ENCODE peak calls at places on chromosome 13, in seven cellular contexts. R is AG04450; M is CD4-positive, alpha-beta T cell; F is spleen; P is BJ; C is left ventricle myocardium inferior; D is AG09309. B is an unnamed sample.

GRCh38 chr13:99386911-99387788 is 80.0 kb upstream of the GPR183 start:
- DNase-seq in R (no peak), M (peak), F (peak), P (no peak), C (peak), D (no peak), B (peak)

GRCh38 chr13:65133094-65133493 is 2097.0 kb downstream of the PCDH9 start:
- DNase-seq in R (no peak), M (no peak), F (no peak), P (no peak), C (no peak), D (no peak), B (no peak)

GRCh38 chr13:105702441-105702840 is 833.0 kb downstream of the EFNB2 start:
- DNase-seq in R (no peak), M (no peak), F (no peak), P (no peak), C (no peak), D (no peak), B (no peak)

GRCh38 chr13:95136638-95137037 is 164.6 kb downstream of the ABCC4 start:
- DNase-seq in R (no peak), M (no peak), F (no peak), P (no peak), C (no peak), D (no peak), B (no peak)

GRCh38 chr13:24038405-24038804 is 122.1 kb upstream of the SPATA13 start:
- DNase-seq in R (no peak), M (no peak), F (no peak), P (no peak), C (no peak), D (no peak), B (no peak)

GRCh38 chr13:43232144-43232840 is 208.9 kb downstream of the DNAJC15 start:
- DNase-seq in R (no peak), M (no peak), F (no peak), P (no peak), C (no peak), D (no peak), B (no peak)

GRCh38 chr13:46315491-46316075 is 71.5 kb downstream of the RUBCNL start:
- DNase-seq in R (no peak), M (no peak), F (no peak), P (no peak), C (no peak), D (no peak), B (no peak)

GRCh38 chr13:36910545-36910944 is 9.5 kb downstream of the SMAD9 start:
- DNase-seq in R (no peak), M (no peak), F (no peak), P (no peak), C (no peak), D (no peak), B (no peak)

GRCh38 chr13:99044764-99045163 is 66.9 kb upstream of the DOCK9 start:
- DNase-seq in R (no peak), M (no peak), F (no peak), P (no peak), C (no peak), D (no peak), B (no peak)

GRCh38 chr13:46229251-46229650 is 17.5 kb downstream of the LRRC63 start:
- DNase-seq in R (no peak), M (no peak), F (no peak), P (no peak), C (no peak), D (no peak), B (no peak)

GRCh38 chr13:43782686-43783085 is 4.1 kb downstream of the ENOX1 start:
- DNase-seq in R (no peak), M (no peak), F (no peak), P (no peak), C (no peak), D (no peak), B (no peak)

GRCh38 chr13:44764334-44764733 is 188.2 kb upstream of the TSC22D1 start:
- DNase-seq in R (no peak), M (no peak), F (no peak), P (no peak), C (no peak), D (no peak), B (no peak)

GRCh38 chr13:99628442-99628841 is 127.2 kb downstream of the TM9SF2 start:
- DNase-seq in R (no peak), M (no peak), F (no peak), P (no peak), C (no peak), D (no peak), B (no peak)

GRCh38 chr13:49784886-49785570 is 7.5 kb downstream of the KPNA3 start:
- DNase-seq in R (no peak), M (no peak), F (no peak), P (no peak), C (no peak), D (no peak), B (no peak)

GRCh38 chr13:21344662-21345176 is 114.4 kb downstream of the ZDHHC20 start:
- DNase-seq in R (no peak), M (no peak), F (no peak), P (no peak), C (no peak), D (no peak), B (no peak)

GRCh38 chr13:80168089-80168850 is 172.7 kb downstream of the SPRY2 start:
- DNase-seq in R (no peak), M (no peak), F (no peak), P (peak), C (no peak), D (peak), B (no peak)

GRCh38 chr13:28794370-28794769 is 25.8 kb upstream of the MTUS2 start:
- DNase-seq in R (no peak), M (no peak), F (no peak), P (no peak), C (no peak), D (no peak), B (no peak)

GRCh38 chr13:83531022-83531421 is 351.3 kb downstream of the SLITRK1 start:
- DNase-seq in R (no peak), M (no peak), F (no peak), P (no peak), C (no peak), D (no peak), B (no peak)

GRCh38 chr13:23966691-23967615 is 69.7 kb upstream of the C1QTNF9B start:
- DNase-seq in R (no peak), M (no peak), F (no peak), P (no peak), C (no peak), D (no peak), B (no peak)

GRCh38 chr13:104650426-104650825 is 1584.2 kb upstream of the SLC10A2 start:
- DNase-seq in R (no peak), M (no peak), F (no peak), P (no peak), C (no peak), D (no peak), B (no peak)

GRCh38 chr13:51912091-51912490 is 50.3 kb downstream of the CCDC70 start:
- DNase-seq in R (no peak), M (no peak), F (no peak), P (no peak), C (no peak), D (no peak), B (no peak)
- TF ChIP-seq CTCF in R (no peak), M (no peak), F (no peak), P (no peak), C (peak), D (no peak), B (no peak)

DNA sequence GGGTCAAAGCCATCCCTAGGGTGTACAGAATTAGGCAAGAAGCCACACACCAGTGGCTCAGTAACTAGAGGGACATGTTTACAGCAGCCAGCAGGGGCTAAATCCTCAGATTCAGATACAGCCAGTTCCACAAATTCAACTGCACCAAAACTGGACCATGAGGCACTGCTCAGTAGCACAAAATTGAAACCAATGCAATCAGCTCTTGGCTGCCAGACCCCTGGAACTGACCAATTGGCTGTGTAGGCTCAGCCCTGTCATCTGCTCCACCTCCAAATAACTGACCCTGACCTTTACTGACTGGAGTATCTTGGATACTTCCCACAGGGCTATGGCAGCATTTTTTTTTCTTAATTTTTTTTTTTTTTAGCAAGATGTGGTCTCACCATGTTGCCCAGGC is 226.5 kb downstream of the FOXO1 start:
- DNase-seq in R (no peak), M (no peak), F (no peak), P (no peak), C (peak), D (no peak), B (no peak)
- TF ChIP-seq CTCF in R (no peak), M (no peak), F (no peak), P (no peak), C (no peak), D (no peak), B (no peak)

DNA sequence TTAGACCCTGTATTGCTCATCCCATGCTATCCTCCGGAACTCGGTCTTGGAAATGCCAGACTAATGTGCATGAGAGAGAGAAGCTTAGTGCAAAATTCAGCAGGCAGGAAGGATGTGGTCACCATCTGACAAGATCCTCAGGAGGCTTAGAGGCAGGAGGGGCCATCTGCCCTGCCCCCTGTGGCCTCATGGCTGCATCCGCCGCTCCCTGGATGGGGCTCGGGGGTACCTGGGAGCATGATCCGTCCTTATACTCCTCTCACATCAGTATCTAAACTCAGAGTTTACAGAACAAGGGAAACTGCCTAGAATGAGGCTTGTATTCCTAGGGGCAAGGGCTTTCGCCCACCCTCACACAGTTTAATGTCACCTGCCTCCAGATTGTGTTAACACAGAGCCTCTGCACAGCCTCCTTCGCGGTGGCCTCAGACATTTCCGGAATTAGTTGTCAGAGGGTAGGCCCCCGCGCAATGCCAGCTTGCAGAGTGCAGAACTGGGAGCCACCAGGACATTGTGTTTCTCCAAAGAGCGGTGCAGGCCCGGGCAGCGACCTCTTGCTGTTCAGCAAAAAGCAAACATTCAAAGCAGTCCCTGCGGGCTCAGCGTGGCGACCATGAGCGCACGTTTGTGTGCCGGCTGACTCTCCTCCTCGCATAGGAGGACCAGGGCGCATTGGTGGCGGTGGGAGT is 39.2 kb downstream of the GPR12 start:
- DNase-seq in R (no peak), M (no peak), F (peak), P (no peak), C (no peak), D (no peak), B (no peak)
- TF ChIP-seq CTCF in R (no peak), M (no peak), F (no peak), P (no peak), C (no peak), D (no peak), B (no peak)

GRCh38 chr13:31476753-31477152 is 262.6 kb upstream of the RXFP2 start:
- DNase-seq in R (no peak), M (no peak), F (no peak), P (no peak), C (no peak), D (no peak), B (no peak)
- TF ChIP-seq CTCF in R (no peak), M (no peak), F (no peak), P (peak), C (no peak), D (no peak), B (no peak)

GRCh38 chr13:97109841-97110492 is 112.2 kb upstream of the MBNL2 start:
- DNase-seq in R (no peak), M (peak), F (peak), P (peak), C (peak), D (peak), B (peak)

GRCh38 chr13:97109256-97109655 is 112.9 kb upstream of the MBNL2 start:
- DNase-seq in R (no peak), M (no peak), F (no peak), P (no peak), C (no peak), D (no peak), B (no peak)

GRCh38 chr13:97107815-97108534 is 113.7 kb upstream of the OXGR1 start:
- DNase-seq in R (no peak), M (no peak), F (no peak), P (no peak), C (no peak), D (no peak), B (no peak)

GRCh38 chr13:97108535-97108910 is 113.6 kb upstream of the MBNL2 start:
- DNase-seq in R (no peak), M (no peak), F (no peak), P (no peak), C (no peak), D (no peak), B (no peak)

GRCh38 chr13:97106323-97106722 is 112.0 kb upstream of the OXGR1 start:
- DNase-seq in R (no peak), M (no peak), F (no peak), P (no peak), C (no peak), D (no peak), B (no peak)
- TF ChIP-seq CTCF in R (no peak), M (no peak), F (no peak), P (no peak), C (no peak), D (no peak), B (no peak)

GRCh38 chr13:81929988-81930387 is 1589.1 kb upstream of the SPRY2 start:
- DNase-seq in R (no peak), M (no peak), F (no peak), P (no peak), C (no peak), D (no peak), B (no peak)

DNA sequence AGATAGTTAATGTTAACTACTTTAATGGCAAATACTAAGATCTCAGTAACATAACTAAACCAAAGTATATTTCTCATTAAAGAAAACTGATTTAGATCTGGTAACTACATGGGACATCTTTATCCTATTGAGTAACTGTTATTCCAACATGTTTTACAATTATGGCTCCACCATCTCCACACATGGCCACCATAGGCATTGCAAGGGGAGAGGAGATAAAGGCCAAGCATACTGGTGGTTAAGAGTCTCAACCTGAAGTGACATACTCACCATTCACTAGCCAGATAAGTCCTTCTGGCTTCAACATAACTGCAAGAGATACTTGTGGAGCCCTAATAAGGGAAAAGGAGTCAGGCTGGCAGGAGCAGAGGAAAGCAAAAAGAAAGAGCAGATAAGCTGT is 1586.4 kb upstream of the SPRY2 start:
- DNase-seq in R (no peak), M (no peak), F (no peak), P (no peak), C (no peak), D (no peak), B (no peak)
- TF ChIP-seq CTCF in R (no peak), M (no peak), F (no peak), P (no peak), C (no peak), D (no peak), B (no peak)

DNA sequence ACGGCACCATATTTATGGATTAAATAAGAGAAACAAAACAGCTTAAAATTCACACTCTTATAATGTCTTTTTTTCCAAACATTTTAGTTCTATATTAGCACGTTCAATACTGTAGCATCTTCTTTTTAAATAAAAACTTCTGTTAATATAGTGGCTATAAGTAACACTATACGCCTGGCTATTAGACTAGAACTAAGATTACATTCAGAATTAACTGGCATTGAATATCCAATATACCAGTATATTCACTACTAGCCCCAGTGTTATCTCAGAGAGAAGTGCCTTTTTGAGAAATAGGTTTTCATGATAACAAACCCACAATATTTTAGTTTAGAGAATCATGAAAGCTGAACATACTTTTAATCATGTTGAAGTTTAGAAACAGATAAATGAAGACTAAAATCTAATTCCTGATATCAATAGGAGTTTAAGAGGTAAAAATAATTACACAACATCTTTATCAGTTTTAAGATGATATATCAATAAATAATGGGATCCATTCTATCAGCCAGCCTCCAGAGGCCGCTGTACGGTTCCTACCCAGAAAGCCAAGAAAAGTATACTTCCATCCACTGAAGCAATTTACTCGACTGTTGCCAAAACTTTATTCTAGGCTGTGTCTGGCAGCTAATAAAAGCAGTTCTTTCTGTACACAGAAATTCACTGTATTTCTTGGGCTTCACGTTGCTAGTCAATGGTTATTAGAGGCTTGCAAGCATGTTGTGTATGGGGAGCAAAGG is 1113.4 kb upstream of the MIR17HG start:
- DNase-seq in R (no peak), M (no peak), F (no peak), P (no peak), C (no peak), D (no peak), B (no peak)
- TF ChIP-seq CTCF in R (no peak), M (no peak), F (no peak), P (no peak), C (no peak), D (no peak), B (no peak)

GRCh38 chr13:34420975-34421719 is 520.9 kb upstream of the NBEA start:
- DNase-seq in R (no peak), M (no peak), F (no peak), P (no peak), C (no peak), D (no peak), B (no peak)
- TF ChIP-seq CTCF in R (peak), M (no peak), F (no peak), P (no peak), C (no peak), D (no peak), B (no peak)

B was measured in omental fat pad.